ENCODE peak calls at places on chromosomes 11 and 22, in eight cellular contexts. F, H, N, W, B, T, G and O are unnamed samples.

GRCh38 chr11:45073575-45074225 is 72.7 kb upstream of the PRDM11 start:
- DNase-seq in F (no peak), H (no peak), N (no peak), W (no peak), B (no peak), T (no peak), G (peak; percentile 86), O (no peak)

GRCh38 chr11:76624515-76625379 is 45.8 kb downstream of the LRRC32 start:
- DNase-seq in F (no peak), H (no peak), N (no peak), W (no peak), B (no peak), T (no peak), G (no peak), O (no peak)

GRCh38 chr22:30637701-30638114 is 2.1 kb downstream of the SLC35E4 start:
- DNase-seq in F (no peak), H (no peak), N (no peak), W (peak; percentile 10), B (no peak), T (no peak), G (no peak), O (no peak)

GRCh38 chr22:17130199-17130598 is 9.0 kb upstream of the TMEM121B start:
- DNase-seq in F (peak; percentile 18), H (no peak), N (no peak), W (peak; percentile 42), B (no peak), T (no peak), G (no peak), O (no peak)

GRCh38 chr22:24500251-24500820 is 5.2 kb downstream of the UPB1 start:
- DNase-seq in F (no peak), H (no peak), N (no peak), W (no peak), B (no peak), T (no peak), G (no peak), O (peak; percentile 83)

GRCh38 chr22:32708835-32709234 is 92.7 kb upstream of the TIMP3 start:
- DNase-seq in F (peak; percentile 93), H (no peak), N (peak; percentile 83), W (peak; percentile 46), B (no peak), T (no peak), G (no peak), O (no peak)

GRCh38 chr11:116869610-116870009 is 32.2 kb upstream of the APOA1 start:
- DNase-seq in F (no peak), H (no peak), N (no peak), W (no peak), B (peak; percentile 10), T (no peak), G (no peak), O (no peak)

GRCh38 chr11:95850137-95850536 is 59.8 kb downstream of the CEP57 start:
- DNase-seq in F (no peak), H (no peak), N (no peak), W (peak; percentile 27), B (no peak), T (no peak), G (no peak), O (no peak)

GRCh38 chr11:122633219-122633829 is 22.2 kb upstream of the UBASH3B start:
- DNase-seq in F (peak; percentile 66), H (no peak), N (peak; percentile 83), W (peak; percentile 78), B (peak; percentile 73), T (no peak), G (peak; percentile 79), O (no peak)

GRCh38 chr11:94402355-94402754 is 1.1 kb upstream of the GPR83 start:
- DNase-seq in F (no peak), H (no peak), N (no peak), W (no peak), B (no peak), T (no peak), G (no peak), O (no peak)

GRCh38 chr11:27171391-27171790 is 130.8 kb downstream of the BBOX1 start:
- DNase-seq in F (no peak), H (no peak), N (no peak), W (peak; percentile 20), B (no peak), T (no peak), G (no peak), O (no peak)

GRCh38 chr22:27370281-27370680 is 431.3 kb downstream of the MN1 start:
- DNase-seq in F (no peak), H (no peak), N (no peak), W (no peak), B (no peak), T (no peak), G (peak; percentile 77), O (no peak)

GRCh38 chr11:86066033-86066432 is 2.9 kb downstream of the PICALM start:
- DNase-seq in F (no peak), H (no peak), N (peak; percentile 8), W (no peak), B (no peak), T (no peak), G (no peak), O (no peak)

GRCh38 chr11:86062719-86063118 is 6.2 kb downstream of the PICALM start:
- DNase-seq in F (no peak), H (no peak), N (peak; percentile 23), W (peak; percentile 21), B (peak; percentile 30), T (no peak), G (peak; percentile 40), O (no peak)

GRCh38 chr11:86064236-86064803 is 4.6 kb downstream of the PICALM start:
- DNase-seq in F (peak; percentile 29), H (no peak), N (peak; percentile 57), W (peak; percentile 50), B (no peak), T (no peak), G (no peak), O (no peak)

GRCh38 chr11:86061483-86061882 is 7.4 kb downstream of the PICALM start:
- DNase-seq in F (no peak), H (no peak), N (no peak), W (no peak), B (no peak), T (no peak), G (no peak), O (no peak)

GRCh38 chr11:86063536-86063935 is 5.3 kb downstream of the PICALM start:
- DNase-seq in F (no peak), H (no peak), N (peak; percentile 48), W (peak; percentile 51), B (no peak), T (no peak), G (no peak), O (no peak)
- H3K4me3 ChIP-seq in F (no peak overlapping the region), H (no peak overlapping the region), N (peak overlapping the region; percentile 99), W (no peak overlapping the region), B (no peak overlapping the region), T (peak overlapping the region; percentile 99), G (peak overlapping the region; percentile 34), O (no peak overlapping the region)

GRCh38 chr11:130165601-130166456 is 6.2 kb downstream of the ST14 start:
- DNase-seq in F (no peak), H (no peak), N (no peak), W (peak; percentile 21), B (no peak), T (no peak), G (peak; percentile 84), O (no peak)
- H3K4me3 ChIP-seq in F (no peak overlapping the region), H (no peak overlapping the region), N (no peak overlapping the region), W (no peak overlapping the region), B (no peak overlapping the region), T (no peak overlapping the region), G (peak overlapping the region; percentile 57), O (no peak overlapping the region)

GRCh38 chr11:46918778-46919513 is 596 bp upstream of the LRP4 start:
- DNase-seq in F (no peak), H (no peak), N (no peak), W (no peak), B (peak; percentile 63), T (no peak), G (peak; percentile 36), O (peak; percentile 79)
- H3K4me3 ChIP-seq in F (peak overlapping the region; percentile 51), H (peak overlapping the region; percentile 86), N (peak overlapping the region; percentile 60), W (peak overlapping the region; percentile 37), B (peak overlapping the region; percentile 88), T (no peak overlapping the region), G (peak overlapping the region; percentile 74), O (peak overlapping the region; percentile 64)

DNA sequence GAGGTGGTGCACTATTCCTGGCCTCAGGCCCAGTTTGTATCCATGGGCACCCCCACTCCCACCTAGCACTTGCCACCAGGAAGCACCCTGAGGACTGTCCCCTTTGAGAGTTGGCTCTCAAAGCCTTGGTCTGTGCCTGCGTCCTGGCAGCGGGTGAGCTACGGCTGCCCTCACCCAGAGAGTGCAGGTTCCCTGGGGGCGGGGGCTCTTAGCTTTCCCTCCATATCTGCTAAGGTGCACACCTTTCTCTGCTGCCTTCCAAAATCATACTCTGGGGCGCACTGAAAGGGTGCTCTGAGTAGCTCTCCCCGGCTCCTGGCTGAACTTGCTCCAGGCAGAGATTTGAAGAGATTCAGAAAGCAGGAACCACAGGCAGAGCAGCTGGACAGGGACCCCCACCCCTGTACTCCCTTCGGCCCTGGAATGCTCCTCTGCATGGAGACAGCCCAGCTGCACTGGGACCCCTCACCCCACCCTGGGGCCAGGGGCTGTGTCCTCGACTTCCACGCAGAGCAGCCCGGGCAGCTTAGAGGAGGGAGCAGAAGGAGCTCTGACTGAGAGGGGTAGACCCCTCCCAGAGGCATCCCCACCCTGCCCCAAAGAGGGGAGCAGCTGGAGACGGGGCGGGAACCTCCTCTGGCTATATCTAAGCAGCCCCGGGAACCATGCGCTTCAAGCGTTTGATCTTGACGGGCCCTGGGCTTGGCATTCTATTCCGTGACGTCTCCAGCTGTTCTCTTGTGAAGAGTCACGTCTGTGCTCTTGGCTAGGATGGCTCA is 7.3 kb downstream of the KCNQ1 start:
- DNase-seq in F (peak; percentile 6), H (no peak), N (peak; percentile 40), W (peak; percentile 23), B (no peak), T (no peak), G (no peak), O (no peak)
- H3K4me3 ChIP-seq in F (no peak overlapping the region), H (no peak overlapping the region), N (no peak overlapping the region), W (no peak overlapping the region), B (no peak overlapping the region), T (no peak overlapping the region), G (no peak overlapping the region), O (no peak overlapping the region)